ENCODE peak calls at places on chromosome 14, in four cellular contexts. One of them, this sample, is unnamed.

GRCh38 chr14:94373708-94374107 is 14.7 kb downstream of the SERPINA1 start:
- DNase-seq in WTC11: no peak
- DNase-seq in K562: no peak
- DNase-seq in SK-N-SH: no peak
- DNase-seq in this sample: no peak

GRCh38 chr14:68520637-68521556 is 272.0 kb downstream of the ZFP36L1 start:
- DNase-seq in WTC11: peak
- DNase-seq in K562: no peak
- DNase-seq in SK-N-SH: no peak
- DNase-seq in this sample: peak

GRCh38 chr14:25111061-25111601 is 61.2 kb upstream of the STXBP6 start:
- DNase-seq in SK-N-SH: no peak
- DNase-seq in WTC11: no peak
- DNase-seq in K562: no peak
- DNase-seq in this sample: peak

GRCh38 chr14:91062600-91062999 is 2.2 kb upstream of the RPS6KA5 start:
- DNase-seq in SK-N-SH: no peak
- DNase-seq in K562: no peak
- DNase-seq in WTC11: no peak
- DNase-seq in this sample: no peak

GRCh38 chr14:73059326-73059725 is 992 bp downstream of the RBM25 start:
- DNase-seq in K562: peak
- DNase-seq in SK-N-SH: peak
- DNase-seq in WTC11: no peak
- DNase-seq in this sample: peak

GRCh38 chr14:52076334-52076733 is 7.5 kb upstream of the NID2 start:
- DNase-seq in SK-N-SH: no peak
- DNase-seq in K562: no peak
- DNase-seq in WTC11: no peak
- DNase-seq in this sample: no peak

GRCh38 chr14:63759454-63759853 is 31.6 kb upstream of the SGPP1 start:
- DNase-seq in WTC11: no peak
- DNase-seq in K562: no peak
- DNase-seq in SK-N-SH: no peak
- DNase-seq in this sample: no peak

GRCh38 chr14:94378527-94379290 is 9.7 kb downstream of the SERPINA1 start:
- DNase-seq in SK-N-SH: no peak
- DNase-seq in K562: no peak
- DNase-seq in WTC11: no peak
- DNase-seq in this sample: no peak

GRCh38 chr14:64444140-64444539 is 21.2 kb upstream of the AKAP5 start:
- DNase-seq in WTC11: no peak
- DNase-seq in SK-N-SH: no peak
- DNase-seq in K562: no peak
- DNase-seq in this sample: no peak

GRCh38 chr14:102772781-102773570 is 4.3 kb upstream of the TRAF3 start:
- DNase-seq in WTC11: peak
- DNase-seq in K562: no peak
- DNase-seq in SK-N-SH: no peak
- DNase-seq in this sample: peak

GRCh38 chr14:103629503-103630121 is 601 bp downstream of the KLC1 start:
- DNase-seq in SK-N-SH: peak
- DNase-seq in K562: peak
- DNase-seq in WTC11: peak
- DNase-seq in this sample: no peak

GRCh38 chr14:21714318-21714929 is 40.8 kb upstream of the OR4E1 start:
- DNase-seq in K562: no peak
- DNase-seq in WTC11: no peak
- DNase-seq in SK-N-SH: no peak
- DNase-seq in this sample: no peak

GRCh38 chr14:21719841-21720240 is 46.2 kb upstream of the OR4E1 start:
- DNase-seq in SK-N-SH: no peak
- DNase-seq in K562: no peak
- DNase-seq in WTC11: no peak
- DNase-seq in this sample: no peak

GRCh38 chr14:20413785-20414117 is 450 bp upstream of the TEP1 start:
- DNase-seq in WTC11: no peak
- DNase-seq in K562: no peak
- DNase-seq in SK-N-SH: no peak
- DNase-seq in this sample: no peak

GRCh38 chr14:72714094-72714493 is 179.8 kb downstream of the DPF3 start:
- DNase-seq in SK-N-SH: no peak
- DNase-seq in WTC11: no peak
- DNase-seq in K562: no peak
- DNase-seq in this sample: no peak

GRCh38 chr14:93231129-93231979 is 24.3 kb downstream of the UBR7 start:
- DNase-seq in K562: no peak
- DNase-seq in SK-N-SH: peak
- DNase-seq in WTC11: no peak
- DNase-seq in this sample: no peak

GRCh38 chr14:105315211-105315721 is 718 bp downstream of the PACS2 start:
- DNase-seq in SK-N-SH: peak
- DNase-seq in WTC11: peak
- DNase-seq in K562: no peak
- DNase-seq in this sample: peak

GRCh38 chr14:49857427-49858003 is 4.9 kb upstream of the NEMF start:
- DNase-seq in K562: no peak
- DNase-seq in WTC11: no peak
- DNase-seq in SK-N-SH: no peak
- DNase-seq in this sample: no peak

GRCh38 chr14:81408595-81408994 is 8.5 kb upstream of the STON2 start:
- DNase-seq in K562: no peak
- DNase-seq in WTC11: no peak
- DNase-seq in SK-N-SH: no peak
- DNase-seq in this sample: peak

GRCh38 chr14:104082807-104083206 is 2.7 kb upstream of the ASPG start:
- DNase-seq in WTC11: no peak
- DNase-seq in K562: no peak
- DNase-seq in SK-N-SH: peak
- DNase-seq in this sample: no peak

GRCh38 chr14:77098470-77099353 is 654 bp downstream of the CIPC start:
- DNase-seq in SK-N-SH: peak
- DNase-seq in K562: peak
- DNase-seq in WTC11: no peak
- DNase-seq in this sample: no peak

GRCh38 chr14:22850944-22851790 is 14.8 kb downstream of the MMP14 start:
- DNase-seq in K562: no peak
- DNase-seq in SK-N-SH: no peak
- DNase-seq in WTC11: no peak
- DNase-seq in this sample: no peak

GRCh38 chr14:103708750-103709187 is 6.5 kb downstream of the XRCC3 start:
- DNase-seq in SK-N-SH: no peak
- DNase-seq in WTC11: no peak
- DNase-seq in K562: no peak
- DNase-seq in this sample: no peak

GRCh38 chr14:91375748-91376452 is 41.7 kb downstream of the CCDC88C start:
- DNase-seq in WTC11: no peak
- DNase-seq in K562: no peak
- DNase-seq in SK-N-SH: no peak
- DNase-seq in this sample: no peak

GRCh38 chr14:78902010-78902623 is 731.9 kb downstream of the NRXN3 start:
- DNase-seq in K562: no peak
- DNase-seq in WTC11: peak
- DNase-seq in SK-N-SH: peak
- DNase-seq in this sample: peak

GRCh38 chr14:68941820-68942219 is 37.3 kb downstream of the ACTN1 start:
- DNase-seq in WTC11: peak
- DNase-seq in K562: no peak
- DNase-seq in SK-N-SH: no peak
- DNase-seq in this sample: peak

GRCh38 chr14:55102141-55102547 is 26.9 kb upstream of the LGALS3 start:
- DNase-seq in WTC11: no peak
- DNase-seq in K562: no peak
- DNase-seq in SK-N-SH: peak
- DNase-seq in this sample: peak

GRCh38 chr14:102182901-102183619 is 43.4 kb downstream of the WDR20 start:
- DNase-seq in SK-N-SH: no peak
- DNase-seq in K562: no peak
- DNase-seq in WTC11: no peak
- DNase-seq in this sample: no peak

GRCh38 chr14:29925736-29926135 is 1.9 kb downstream of the PRKD1 start:
- DNase-seq in SK-N-SH: no peak
- DNase-seq in K562: no peak
- DNase-seq in WTC11: no peak
- DNase-seq in this sample: no peak

DNA sequence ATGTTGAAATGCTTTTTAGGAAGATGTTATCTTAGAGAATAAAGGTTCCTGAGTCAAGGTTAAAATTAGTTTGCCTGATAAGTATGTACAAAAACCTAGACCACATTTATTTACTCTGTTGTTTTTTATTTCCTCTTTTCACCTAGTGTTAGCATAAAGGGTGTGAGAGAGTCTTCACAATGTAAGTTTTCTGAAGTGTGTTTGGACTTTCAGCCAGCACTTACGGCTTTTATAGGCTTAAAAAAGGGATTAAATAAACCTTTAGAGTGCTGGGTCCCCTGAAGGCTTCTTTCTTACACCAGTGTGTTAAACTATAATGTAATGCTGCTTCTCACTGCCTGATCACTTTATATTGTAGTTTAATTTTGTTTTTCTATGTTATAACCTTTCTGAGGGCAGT is 27.2 kb downstream of the ARHGAP5 start:
- DNase-seq in SK-N-SH: no peak
- DNase-seq in WTC11: no peak
- DNase-seq in K562: no peak
- DNase-seq in this sample: no peak
- TF ChIP-seq FOXJ3 in SK-N-SH: no peak
- TF ChIP-seq FOXJ3 in WTC11: no peak
- TF ChIP-seq FOXJ3 in K562: no peak
- TF ChIP-seq FOXJ3 in this sample: no peak

GRCh38 chr14:41154143-41154807 is 452.4 kb upstream of the LRFN5 start:
- DNase-seq in WTC11: peak
- DNase-seq in SK-N-SH: no peak
- DNase-seq in K562: no peak
- DNase-seq in this sample: no peak
- TF ChIP-seq FOXJ3 in WTC11: no peak
- TF ChIP-seq FOXJ3 in SK-N-SH: no peak
- TF ChIP-seq FOXJ3 in K562: no peak
- TF ChIP-seq FOXJ3 in this sample: no peak

DNA sequence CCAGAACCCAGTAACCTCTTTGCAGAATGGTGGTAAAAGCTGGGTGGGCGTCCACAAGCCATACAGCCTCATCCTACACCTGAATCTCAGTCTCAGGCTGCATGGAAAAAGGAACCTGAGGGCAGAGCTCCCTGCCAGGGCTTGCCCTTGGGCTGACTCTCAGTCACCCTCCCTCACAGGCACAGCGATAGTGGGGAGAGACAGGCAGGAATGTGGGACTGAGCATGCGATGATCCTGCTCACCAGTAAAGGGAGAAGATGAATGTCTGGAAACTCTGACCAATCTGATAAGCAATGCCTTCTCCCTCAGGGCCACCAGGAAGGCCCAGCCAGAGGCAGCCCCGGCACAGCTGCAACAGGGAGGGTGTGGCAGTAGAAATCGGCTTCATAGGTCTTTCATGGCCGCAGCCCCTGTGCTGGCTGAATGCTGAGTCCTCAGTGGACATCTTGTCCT is 257.9 kb downstream of the PCNX1 start:
- DNase-seq in SK-N-SH: no peak
- DNase-seq in K562: no peak
- DNase-seq in WTC11: no peak
- DNase-seq in this sample: no peak
- TF ChIP-seq FOXJ3 in SK-N-SH: no peak
- TF ChIP-seq FOXJ3 in K562: no peak
- TF ChIP-seq FOXJ3 in WTC11: no peak
- TF ChIP-seq FOXJ3 in this sample: no peak

GRCh38 chr14:45150386-45150890 is 14.7 kb downstream of the FANCM start:
- DNase-seq in K562: no peak
- DNase-seq in SK-N-SH: no peak
- DNase-seq in WTC11: no peak
- DNase-seq in this sample: no peak

DNA sequence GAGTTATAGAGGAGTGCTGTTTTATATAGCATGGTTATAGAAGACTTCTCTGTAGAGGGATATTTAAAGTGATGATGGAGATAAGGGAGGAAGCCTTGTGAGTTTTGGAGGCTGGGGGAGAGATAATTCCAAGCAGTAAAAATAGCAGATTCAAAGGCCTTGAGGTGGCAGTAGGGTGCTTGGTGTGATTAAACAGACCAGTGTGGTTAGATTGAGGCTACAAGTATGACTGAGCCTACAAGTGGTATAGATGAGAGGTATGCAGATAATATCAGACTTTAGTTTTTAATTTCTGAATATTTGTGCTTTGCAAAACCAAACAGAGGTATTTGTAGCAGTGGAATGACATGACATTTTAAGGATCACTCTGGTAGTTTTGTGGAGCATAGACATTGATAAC is 20.3 kb downstream of the FANCM start:
- DNase-seq in SK-N-SH: no peak
- DNase-seq in K562: no peak
- DNase-seq in WTC11: no peak
- DNase-seq in this sample: no peak
- TF ChIP-seq FOXJ3 in SK-N-SH: no peak
- TF ChIP-seq FOXJ3 in K562: no peak
- TF ChIP-seq FOXJ3 in WTC11: no peak
- TF ChIP-seq FOXJ3 in this sample: no peak

This sample was measured in HepG2.